ENCODE peak calls at places on chromosomes 13 and 19, in five cellular contexts. B is activated CD8-positive, alpha-beta T cell treated with anti-CD3 and anti-CD28 coated beads for 36 hours; V is cardiac fibroblast; J is fibroblast of pulmonary artery; Z is A549. A is an unnamed sample.

GRCh38 chr13:37615271-37615670 is 16.7 kb upstream of the POSTN start:
- DNase-seq in J (no peak), Z (no peak), V (no peak), B (no peak), A (no peak)

GRCh38 chr13:57988276-57988675 is 356.7 kb downstream of the PCDH17 start:
- DNase-seq in B (no peak), J (no peak), V (no peak), Z (no peak), A (no peak)

GRCh38 chr19:16497042-16497441 is 848 bp downstream of the C19orf44 start:
- DNase-seq in B (no peak), V (no peak), Z (no peak), J (no peak), A (peak)

GRCh38 chr13:38223093-38223492 is 126.6 kb upstream of the UFM1 start:
- DNase-seq in V (peak), B (peak), Z (no peak), J (peak), A (peak)

GRCh38 chr19:6491802-6492592 is 10.1 kb downstream of the TUBB4A start:
- DNase-seq in V (no peak), Z (no peak), J (no peak), B (no peak), A (no peak)

GRCh38 chr13:50677687-50678463 is 165.6 kb downstream of the DLEU7 start:
- DNase-seq in V (peak), J (no peak), Z (no peak), B (no peak), A (peak)

GRCh38 chr13:56189439-56189838 is 951.3 kb upstream of the PRR20A start:
- DNase-seq in J (no peak), V (no peak), B (no peak), Z (no peak), A (no peak)

GRCh38 chr13:110363009-110363408 is 55.9 kb downstream of the COL4A2 start:
- DNase-seq in Z (no peak), B (no peak), J (no peak), V (no peak), A (no peak)

GRCh38 chr19:33487901-33488817 is 33.4 kb downstream of the PEPD start:
- DNase-seq in B (no peak), Z (no peak), J (no peak), V (no peak), A (no peak)

GRCh38 chr13:47039106-47039505 is 142.3 kb upstream of the HTR2A start:
- DNase-seq in Z (no peak), B (no peak), V (peak), J (peak), A (peak)

GRCh38 chr13:52377898-52378297 is 28.1 kb downstream of the THSD1 start:
- DNase-seq in B (no peak), V (no peak), Z (no peak), J (no peak), A (no peak)

GRCh38 chr19:31347828-31348314 is 1.4 kb downstream of the TSHZ3 start:
- DNase-seq in V (peak), J (no peak), Z (no peak), B (no peak), A (peak)

GRCh38 chr19:58117841-58118575 is 20.0 kb upstream of the ZSCAN18 start:
- DNase-seq in Z (no peak), B (peak), J (no peak), V (no peak), A (no peak)

GRCh38 chr13:51158923-51159322 is 47.8 kb upstream of the C13orf42 start:
- DNase-seq in V (peak), B (peak), Z (no peak), J (peak), A (peak)

GRCh38 chr19:7292352-7292949 is 1.8 kb downstream of the INSR start:
- DNase-seq in B (no peak), Z (no peak), J (no peak), V (no peak), A (no peak)

GRCh38 chr19:8302357-8302691 is 5.8 kb downstream of the CD320 start:
- DNase-seq in J (no peak), Z (no peak), B (no peak), V (no peak), A (no peak)

GRCh38 chr13:20672772-20673171 is 30.7 kb upstream of the IL17D start:
- DNase-seq in B (no peak), Z (no peak), V (peak), J (peak), A (peak)

GRCh38 chr19:54967611-54968010 is 1.4 kb downstream of the NLRP2 start:
- DNase-seq in Z (no peak), J (no peak), B (no peak), V (no peak), A (no peak)

GRCh38 chr19:30297969-30298368 is 74.2 kb upstream of the ZNF536 start:
- DNase-seq in V (no peak), Z (no peak), B (no peak), J (no peak), A (no peak)

GRCh38 chr13:39039033-39039432 is 777 bp downstream of the NHLRC3 start:
- DNase-seq in V (no peak), J (no peak), Z (no peak), B (no peak), A (no peak)

GRCh38 chr13:93559718-93560117 is 333.1 kb downstream of the GPC6 start:
- DNase-seq in B (no peak), Z (peak), V (peak), J (peak), A (peak)

GRCh38 chr19:35752746-35753350 is 4.0 kb downstream of the HSPB6 start:
- DNase-seq in Z (no peak), J (no peak), B (no peak), V (no peak), A (no peak)

GRCh38 chr19:33219261-33219812 is 6.3 kb downstream of the SLC7A10 start:
- DNase-seq in Z (no peak), B (peak), V (peak), J (no peak), A (no peak)

GRCh38 chr13:93098972-93099371 is 127.6 kb upstream of the GPC6 start:
- DNase-seq in J (no peak), Z (no peak), V (no peak), B (no peak), A (no peak)

GRCh38 chr13:42110410-42111155 is 62.1 kb downstream of the DGKH start:
- DNase-seq in B (peak), V (peak), J (peak), Z (peak), A (peak)

GRCh38 chr19:45998834-45999233 is 3.6 kb downstream of the CCDC61 start:
- DNase-seq in B (no peak), V (no peak), J (no peak), Z (no peak), A (no peak)

GRCh38 chr19:7552781-7553180 is 17.3 kb downstream of the PNPLA6 start:
- DNase-seq in J (no peak), B (no peak), Z (no peak), V (no peak), A (no peak)

GRCh38 chr13:57409121-57409520 is 222.4 kb upstream of the PCDH17 start:
- DNase-seq in J (no peak), B (no peak), V (no peak), Z (no peak), A (no peak)

GRCh38 chr19:35742121-35742724 is at the start of gene IGFLR1:
- DNase-seq in V (no peak), B (peak), J (no peak), Z (no peak), A (no peak)

GRCh38 chr13:65292488-65292901 is 1937.6 kb downstream of the PCDH9 start:
- DNase-seq in J (peak), V (peak), B (no peak), Z (peak), A (peak)

GRCh38 chr19:18599485-18599884 is 7.1 kb downstream of the CRLF1 start:
- DNase-seq in J (no peak), Z (no peak), B (no peak), V (no peak), A (no peak)

GRCh38 chr19:17946965-17947784 is 14.4 kb downstream of the CCDC124 start:
- DNase-seq in B (peak), J (no peak), V (no peak), Z (peak), A (no peak)

GRCh38 chr13:98374750-98375149 is 197.7 kb upstream of the RNF113B start:
- DNase-seq in B (no peak), J (no peak), V (no peak), Z (no peak), A (no peak)

GRCh38 chr19:10861118-10861651 is 10.2 kb upstream of the CARM1 start:
- DNase-seq in Z (peak), V (peak), J (peak), B (peak), A (no peak)

GRCh38 chr19:55226273-55226672 is 2.3 kb downstream of the TMEM86B start:
- DNase-seq in J (no peak), Z (no peak), V (no peak), B (no peak), A (no peak)

GRCh38 chr13:97496511-97496910 is 62.5 kb downstream of the RAP2A start:
- DNase-seq in V (peak), J (peak), B (no peak), Z (no peak), A (no peak)

DNA sequence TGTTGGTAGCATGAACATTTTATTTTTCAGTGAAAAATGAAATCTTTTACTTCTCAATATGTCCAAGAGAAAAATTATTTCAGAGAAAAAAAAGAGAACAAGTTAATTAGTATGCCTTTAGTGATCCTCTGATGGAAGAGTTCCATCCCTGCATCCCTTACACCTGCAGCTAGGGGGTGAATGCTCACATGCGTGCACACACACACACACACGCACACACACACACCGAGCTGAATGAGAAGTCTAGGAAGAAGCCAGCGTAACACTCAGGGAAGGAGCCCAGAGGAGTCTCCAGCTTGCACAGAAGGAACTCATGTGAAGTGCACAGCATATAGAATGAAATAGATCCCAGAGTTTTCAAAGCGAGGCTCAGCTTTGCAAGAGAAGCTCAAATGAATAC is 510.5 kb downstream of the IRS2 start:
- DNase-seq in J (no peak), V (no peak), B (no peak), Z (peak), A (peak)
- TF ChIP-seq CTCF in J (peak), V (peak), B (no peak), Z (no peak), A (no peak)

GRCh38 chr13:30158774-30159445 is 148.4 kb downstream of the KATNAL1 start:
- DNase-seq in V (peak), B (peak), Z (no peak), J (peak), A (peak)
- TF ChIP-seq CTCF in V (peak), B (peak), Z (peak), J (peak), A (peak)

GRCh38 chr19:38917516-38917915 is 5.5 kb upstream of the CCER2 start:
- DNase-seq in J (no peak), Z (no peak), V (no peak), B (no peak), A (no peak)

GRCh38 chr19:38918526-38918925 is 6.5 kb upstream of the CCER2 start:
- DNase-seq in B (no peak), V (no peak), J (no peak), Z (no peak), A (no peak)

GRCh38 chr19:38919837-38920528 is 8.0 kb upstream of the CCER2 start:
- DNase-seq in Z (no peak), J (no peak), B (no peak), V (no peak), A (no peak)

GRCh38 chr19:38915329-38916321 is 3.6 kb upstream of the CCER2 start:
- DNase-seq in J (no peak), Z (no peak), V (no peak), B (no peak), A (no peak)

GRCh38 chr19:38917921-38918491 is 6.0 kb upstream of the CCER2 start:
- DNase-seq in V (no peak), Z (peak), J (peak), B (no peak), A (peak)
- TF ChIP-seq CTCF in V (no peak), Z (peak), J (peak), B (no peak), A (peak)

GRCh38 chr19:40612831-40613668 is 11.9 kb downstream of the LTBP4 start:
- DNase-seq in V (no peak), B (peak), J (peak), Z (peak), A (peak)
- TF ChIP-seq CTCF in V (no peak), B (no peak), J (no peak), Z (no peak), A (no peak)

A was measured in fibroblast of mammary gland.